ENCODE peak calls at places on chromosomes 11 and 22, in seven cellular contexts. One of them, this sample, is unnamed.

GRCh38 chr22:46122511-46122971 is 27.8 kb upstream of the PPARA start:
- DNase-seq in NCI-H1417: no peak
- DNase-seq in WTC11: peak
- DNase-seq in mesenteric fat pad: no peak
- DNase-seq in ovary: peak
- DNase-seq in activated CD8-positive, alpha-beta memory T cell treated with anti-CD3 and anti-CD28 coated beads, Interleukin-2, amount 10 ng/mL, durations not matched to agents 7 days and 5 days: peak
- DNase-seq in MV-4-11: peak
- DNase-seq in this sample: peak

GRCh38 chr11:116258821-116259220 is 514.0 kb downstream of the BUD13 start:
- DNase-seq in NCI-H1417: no peak
- DNase-seq in WTC11: no peak
- DNase-seq in mesenteric fat pad: no peak
- DNase-seq in ovary: no peak
- DNase-seq in activated CD8-positive, alpha-beta memory T cell treated with anti-CD3 and anti-CD28 coated beads, Interleukin-2, amount 10 ng/mL, durations not matched to agents 7 days and 5 days: no peak
- DNase-seq in MV-4-11: no peak
- DNase-seq in this sample: no peak

GRCh38 chr11:20008190-20008801 is 152.0 kb downstream of the DBX1 start:
- DNase-seq in NCI-H1417: no peak
- DNase-seq in WTC11: no peak
- DNase-seq in mesenteric fat pad: no peak
- DNase-seq in ovary: no peak
- DNase-seq in activated CD8-positive, alpha-beta memory T cell treated with anti-CD3 and anti-CD28 coated beads, Interleukin-2, amount 10 ng/mL, durations not matched to agents 7 days and 5 days: no peak
- DNase-seq in MV-4-11: no peak
- DNase-seq in this sample: no peak

GRCh38 chr11:70532728-70533127 is 134.4 kb downstream of the CTTN start:
- DNase-seq in NCI-H1417: no peak
- DNase-seq in WTC11: no peak
- DNase-seq in mesenteric fat pad: no peak
- DNase-seq in ovary: no peak
- DNase-seq in activated CD8-positive, alpha-beta memory T cell treated with anti-CD3 and anti-CD28 coated beads, Interleukin-2, amount 10 ng/mL, durations not matched to agents 7 days and 5 days: no peak
- DNase-seq in MV-4-11: no peak
- DNase-seq in this sample: no peak

GRCh38 chr11:134398079-134398444 is 14.0 kb downstream of the B3GAT1 start:
- DNase-seq in NCI-H1417: no peak
- DNase-seq in WTC11: no peak
- DNase-seq in mesenteric fat pad: no peak
- DNase-seq in ovary: no peak
- DNase-seq in activated CD8-positive, alpha-beta memory T cell treated with anti-CD3 and anti-CD28 coated beads, Interleukin-2, amount 10 ng/mL, durations not matched to agents 7 days and 5 days: no peak
- DNase-seq in MV-4-11: no peak
- DNase-seq in this sample: peak

GRCh38 chr11:67601098-67601497 is 5.6 kb upstream of the NDUFV1 start:
- DNase-seq in NCI-H1417: no peak
- DNase-seq in WTC11: no peak
- DNase-seq in mesenteric fat pad: no peak
- DNase-seq in ovary: no peak
- DNase-seq in activated CD8-positive, alpha-beta memory T cell treated with anti-CD3 and anti-CD28 coated beads, Interleukin-2, amount 10 ng/mL, durations not matched to agents 7 days and 5 days: no peak
- DNase-seq in MV-4-11: no peak
- DNase-seq in this sample: no peak

GRCh38 chr11:86182976-86183584 is 61.5 kb upstream of the EED start:
- DNase-seq in NCI-H1417: no peak
- DNase-seq in WTC11: no peak
- DNase-seq in mesenteric fat pad: no peak
- DNase-seq in ovary: no peak
- DNase-seq in activated CD8-positive, alpha-beta memory T cell treated with anti-CD3 and anti-CD28 coated beads, Interleukin-2, amount 10 ng/mL, durations not matched to agents 7 days and 5 days: peak
- DNase-seq in MV-4-11: peak
- DNase-seq in this sample: no peak

GRCh38 chr22:48835364-48835763 is 992.3 kb downstream of the BRD1 start:
- DNase-seq in NCI-H1417: no peak
- DNase-seq in WTC11: no peak
- DNase-seq in mesenteric fat pad: no peak
- DNase-seq in ovary: no peak
- DNase-seq in activated CD8-positive, alpha-beta memory T cell treated with anti-CD3 and anti-CD28 coated beads, Interleukin-2, amount 10 ng/mL, durations not matched to agents 7 days and 5 days: no peak
- DNase-seq in MV-4-11: no peak
- DNase-seq in this sample: no peak

GRCh38 chr11:15327786-15328231 is 213.1 kb downstream of the INSC start:
- DNase-seq in NCI-H1417: peak
- DNase-seq in WTC11: peak
- DNase-seq in mesenteric fat pad: no peak
- DNase-seq in ovary: peak
- DNase-seq in activated CD8-positive, alpha-beta memory T cell treated with anti-CD3 and anti-CD28 coated beads, Interleukin-2, amount 10 ng/mL, durations not matched to agents 7 days and 5 days: no peak
- DNase-seq in MV-4-11: peak
- DNase-seq in this sample: peak